ENCODE peak calls at places on chromosomes 7 and 10, in seven cellular contexts. T is CD4-positive, alpha-beta T cell; U is fibroblast of the conjunctiva; F is astrocyte of the spinal cord; G is HuH-7; M is left ventricle myocardium inferior; J is Kasumi-1. A is an unnamed sample.

GRCh38 chr7:124089621-124090020 is 56.8 kb upstream of the TMEM229A start:
- DNase-seq in T (no peak), U (no peak), F (no peak), G (no peak), M (no peak), J (no peak), A (no peak)

GRCh38 chr10:48450811-48451466 is 144.5 kb downstream of the MAPK8 start:
- DNase-seq in T (no peak), U (no peak), F (no peak), G (no peak), M (no peak), J (no peak), A (no peak)

GRCh38 chr7:156515911-156516790 is 124.4 kb upstream of the RNF32 start:
- DNase-seq in T (no peak), U (no peak), F (no peak), G (peak), M (no peak), J (no peak), A (no peak)

GRCh38 chr7:147570390-147570789 is 1020.2 kb upstream of the C7orf33 start:
- DNase-seq in T (no peak), U (no peak), F (no peak), G (no peak), M (no peak), J (no peak), A (no peak)

GRCh38 chr7:16849295-16850148 is 32.3 kb downstream of the AGR3 start:
- DNase-seq in T (no peak), U (no peak), F (no peak), G (no peak), M (no peak), J (no peak), A (no peak)

GRCh38 chr7:44062903-44063295 is 2.5 kb downstream of the PGAM2 start:
- DNase-seq in T (no peak), U (no peak), F (no peak), G (no peak), M (peak), J (no peak), A (no peak)

GRCh38 chr7:12316925-12317324 is 86.7 kb downstream of the VWDE start:
- DNase-seq in T (no peak), U (no peak), F (no peak), G (no peak), M (no peak), J (no peak), A (no peak)

GRCh38 chr10:125961743-125962142 is 65.4 kb downstream of the FANK1 start:
- DNase-seq in T (no peak), U (no peak), F (no peak), G (no peak), M (no peak), J (no peak), A (no peak)

GRCh38 chr7:120770206-120770605 is 87.7 kb downstream of the TSPAN12 start:
- DNase-seq in T (no peak), U (no peak), F (no peak), G (no peak), M (no peak), J (no peak), A (no peak)

GRCh38 chr10:79292789-79293746 is 54.2 kb upstream of the PPIF start:
- DNase-seq in T (peak), U (no peak), F (no peak), G (peak), M (no peak), J (peak), A (no peak)

GRCh38 chr7:36264123-36264916 is 111.3 kb downstream of the EEPD1 start:
- DNase-seq in T (no peak), U (no peak), F (no peak), G (no peak), M (no peak), J (peak), A (no peak)

GRCh38 chr10:124641282-124642075 is 102.7 kb downstream of the FAM53B start:
- DNase-seq in T (peak), U (peak), F (peak), G (no peak), M (peak), J (peak), A (no peak)

GRCh38 chr7:85554294-85554877 is 367.5 kb upstream of the SEMA3D start:
- DNase-seq in T (no peak), U (peak), F (peak), G (peak), M (no peak), J (peak), A (no peak)

GRCh38 chr10:69801434-69802315 is at the start of gene COL13A1:
- DNase-seq in T (no peak), U (peak), F (peak), G (peak), M (peak), J (peak), A (no peak)

GRCh38 chr10:132994371-132994796 is 52.0 kb upstream of the CFAP46 start:
- DNase-seq in T (no peak), U (no peak), F (peak), G (no peak), M (no peak), J (no peak), A (no peak)

GRCh38 chr7:40944981-40945585 is 757.8 kb downstream of the INHBA start:
- DNase-seq in T (no peak), U (no peak), F (no peak), G (no peak), M (no peak), J (no peak), A (no peak)

GRCh38 chr7:104225441-104225840 is 17.6 kb upstream of the ORC5 start:
- DNase-seq in T (no peak), U (no peak), F (no peak), G (no peak), M (no peak), J (no peak), A (no peak)

GRCh38 chr10:24513155-24513554 is 210.5 kb downstream of the ARHGAP21 start:
- DNase-seq in T (no peak), U (peak), F (peak), G (peak), M (no peak), J (peak), A (no peak)

GRCh38 chr10:95818663-95819062 is 62.7 kb downstream of the ENTPD1 start:
- DNase-seq in T (no peak), U (peak), F (peak), G (peak), M (no peak), J (no peak), A (no peak)

GRCh38 chr7:8206950-8207349 is 55.0 kb downstream of the ICA1 start:
- DNase-seq in T (no peak), U (no peak), F (no peak), G (no peak), M (no peak), J (no peak), A (no peak)

GRCh38 chr10:114073787-114074186 is 30.1 kb downstream of the ADRB1 start:
- DNase-seq in T (peak), U (no peak), F (no peak), G (no peak), M (no peak), J (peak), A (no peak)

GRCh38 chr7:15643000-15643705 is 43.3 kb downstream of the MEOX2 start:
- DNase-seq in T (no peak), U (no peak), F (no peak), G (no peak), M (no peak), J (no peak), A (no peak)

GRCh38 chr7:79452032-79452494 is 1.4 kb downstream of the MAGI2 start:
- DNase-seq in T (no peak), U (peak), F (peak), G (peak), M (peak), J (no peak), A (peak)

A was measured in effector CD8-positive, alpha-beta T cell.